ENCODE peak calls at places on chromosomes 3 and 15, in four cellular contexts. K, R, L and P are unnamed samples.

GRCh38 chr15:86591994-86592746 is 512.5 kb downstream of the AGBL1 start:
- DNase-seq in K (no peak), R (no peak), L (no peak), P (no peak)

GRCh38 chr3:190094201-190094718 is 26.4 kb downstream of the P3H2 start:
- DNase-seq in K (peak), R (no peak), L (no peak), P (no peak)

GRCh38 chr3:133463441-133463860 is 63.6 kb downstream of the BFSP2 start:
- DNase-seq in K (no peak), R (no peak), L (no peak), P (no peak)

GRCh38 chr3:150439657-150440056 is 31.6 kb downstream of the TSC22D2 start:
- DNase-seq in K (peak), R (no peak), L (no peak), P (no peak)

GRCh38 chr15:25372298-25372697 is 66.5 kb downstream of the UBE3A start:
- DNase-seq in K (peak), R (peak), L (no peak), P (no peak)

GRCh38 chr3:110378481-110378880 is 693.1 kb upstream of the NECTIN3 start:
- DNase-seq in K (peak), R (no peak), L (no peak), P (no peak)

GRCh38 chr15:66822106-66822505 is 120.1 kb downstream of the SMAD6 start:
- DNase-seq in K (no peak), R (no peak), L (no peak), P (no peak)

GRCh38 chr3:23159929-23160328 is 43.2 kb upstream of the UBE2E2 start:
- DNase-seq in K (peak), R (peak), L (no peak), P (no peak)

GRCh38 chr3:124063168-124063909 is 71.4 kb upstream of the ROPN1 start:
- DNase-seq in K (peak), R (no peak), L (no peak), P (no peak)

GRCh38 chr3:10933958-10934481 is 58.5 kb upstream of the SLC6A1 start:
- DNase-seq in K (peak), R (peak), L (peak), P (no peak)

GRCh38 chr15:101244039-101244781 is 7.6 kb downstream of the CHSY1 start:
- DNase-seq in K (peak), R (no peak), L (no peak), P (no peak)

GRCh38 chr15:31160297-31160696 is 58.8 kb upstream of the TRPM1 start:
- DNase-seq in K (no peak), R (no peak), L (no peak), P (no peak)

GRCh38 chr15:51390932-51391432 is 49.5 kb downstream of the GLDN start:
- DNase-seq in K (no peak), R (no peak), L (no peak), P (no peak)

GRCh38 chr15:42079401-42079908 is 14.9 kb downstream of the PLA2G4D start:
- DNase-seq in K (no peak), R (no peak), L (no peak), P (no peak)

GRCh38 chr3:147518465-147518864 is 109.3 kb downstream of the ZIC1 start:
- DNase-seq in K (no peak), R (no peak), L (no peak), P (no peak)